ENCODE peak calls at places on chromosomes 3 and 15, in nine cellular contexts. R is uterus, L is mammary epithelial cell, Y is left ventricle myocardium inferior, P is psoas muscle, J is thoracic aorta, W is heart left ventricle, E is PC-3, M is endodermal cell. F is an unnamed sample.

GRCh38 chr3:37824954-37825328 is 36.7 kb upstream of the CTDSPL start:
- DNase-seq in R (no peak), L (peak; percentile 11), Y (no peak), P (no peak), J (no peak), W (no peak), E (peak; percentile 27), M (no peak), F (no peak)

GRCh38 chr3:27914199-27914598 is 192.1 kb upstream of the EOMES start:
- DNase-seq in R (no peak), L (peak; percentile 6), Y (no peak), P (no peak), J (no peak), W (no peak), E (peak; percentile 32), M (peak; percentile 60), F (no peak)

GRCh38 chr3:179324270-179324754 is 1.5 kb downstream of the ZNF639 start:
- DNase-seq in R (no peak), L (peak; percentile 42), Y (no peak), P (no peak), J (no peak), W (no peak), E (peak; percentile 42), M (no peak), F (no peak)

GRCh38 chr3:191238321-191238817 is 39.3 kb downstream of the OSTN start:
- DNase-seq in R (no peak), L (no peak), Y (no peak), P (no peak), J (no peak), W (no peak), E (peak; percentile 92), M (no peak), F (peak; percentile 6)

GRCh38 chr15:51342249-51342999 is 969 bp downstream of the GLDN start:
- DNase-seq in R (no peak), L (no peak), Y (no peak), P (peak; percentile 53), J (no peak), W (no peak), E (no peak), M (no peak), F (no peak)

GRCh38 chr3:151579571-151580270 is 118.9 kb upstream of the IGSF10 start:
- DNase-seq in R (peak; percentile 26), L (no peak), Y (peak; percentile 15), P (no peak), J (no peak), W (no peak), E (no peak), M (no peak), F (no peak)

GRCh38 chr3:18295171-18295920 is 129.8 kb downstream of the SATB1 start:
- DNase-seq in R (no peak), L (peak; percentile 82), Y (peak; percentile 15), P (no peak), J (no peak), W (peak; percentile 55), E (peak; percentile 97), M (peak; percentile 96), F (peak; percentile 82)

GRCh38 chr15:89196994-89197393 is 24.4 kb downstream of the RLBP1 start:
- DNase-seq in R (no peak), L (peak; percentile 8), Y (no peak), P (no peak), J (no peak), W (no peak), E (peak; percentile 44), M (no peak), F (no peak)

GRCh38 chr15:26967719-26968269 is 3.2 kb upstream of the GABRG3 start:
- DNase-seq in R (no peak), L (no peak), Y (no peak), P (no peak), J (no peak), W (no peak), E (no peak), M (peak; percentile 90), F (no peak)

GRCh38 chr3:126485131-126485530 is 9.4 kb upstream of the ZXDC start:
- DNase-seq in R (no peak), L (no peak), Y (no peak), P (peak; percentile 6), J (no peak), W (no peak), E (no peak), M (no peak), F (no peak)

GRCh38 chr15:60989696-60990095 is 239.4 kb downstream of the RORA start:
- DNase-seq in R (no peak), L (no peak), Y (no peak), P (no peak), J (no peak), W (no peak), E (no peak), M (no peak), F (no peak)

GRCh38 chr15:69293741-69294615 is 4.7 kb upstream of the PAQR5 start:
- DNase-seq in R (no peak), L (no peak), Y (no peak), P (no peak), J (no peak), W (no peak), E (no peak), M (no peak), F (peak; percentile 18)

GRCh38 chr15:63434567-63435219 is 53.0 kb upstream of the CA12 start:
- DNase-seq in R (no peak), L (no peak), Y (no peak), P (no peak), J (no peak), W (no peak), E (no peak), M (peak; percentile 67), F (no peak)

GRCh38 chr3:156761713-156762575 is 64.2 kb upstream of the LEKR1 start:
- DNase-seq in R (no peak), L (no peak), Y (no peak), P (no peak), J (no peak), W (no peak), E (peak; percentile 10), M (no peak), F (no peak)

GRCh38 chr3:52359116-52359855 is 43.2 kb downstream of the DNAH1 start:
- DNase-seq in R (no peak), L (no peak), Y (no peak), P (peak; percentile 50), J (no peak), W (no peak), E (no peak), M (no peak), F (no peak)

DNA sequence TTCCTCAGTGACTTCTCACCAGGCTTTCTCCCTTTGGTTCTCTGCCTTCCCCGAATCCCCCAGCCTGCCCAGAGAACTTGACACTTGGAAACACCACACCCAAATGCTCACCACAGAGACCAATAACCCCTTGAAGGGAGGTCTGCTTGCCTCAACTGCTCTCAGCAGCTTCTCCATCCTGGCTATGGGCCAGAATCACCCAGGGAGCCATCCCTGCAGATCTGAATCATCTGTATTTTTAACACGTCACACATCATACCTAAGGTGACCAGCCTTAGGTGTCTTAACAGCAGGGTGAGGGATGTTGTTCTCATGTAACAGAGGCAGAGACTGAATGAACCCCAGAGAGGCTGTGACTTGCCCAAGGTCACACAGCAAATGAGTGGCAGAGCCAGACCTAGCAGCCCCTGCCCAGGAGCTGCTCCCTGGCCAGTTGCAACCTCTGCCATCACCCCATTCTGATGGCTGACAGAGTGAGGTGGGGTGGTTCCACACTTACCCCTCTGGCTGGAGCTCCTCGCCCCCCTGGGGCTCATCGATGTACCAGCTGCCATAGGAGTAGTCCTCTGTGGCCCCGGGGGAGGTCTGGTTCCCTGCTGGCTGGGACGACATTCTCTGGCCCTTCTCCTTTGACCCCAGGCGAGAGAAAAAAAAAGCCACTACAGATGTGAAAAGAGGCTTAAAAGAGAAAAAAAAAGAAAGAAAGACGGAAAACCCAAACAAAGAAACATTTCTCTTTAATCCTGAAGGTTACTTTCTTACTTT is 749 bp downstream of the STRA6 start:
- DNase-seq in R (no peak), L (peak; percentile 87), Y (no peak), P (no peak), J (no peak), W (no peak), E (peak; percentile 53), M (no peak), F (no peak)
- H3K4me1 ChIP-seq in R (no peaks in the 10 kb centered on the region), L (peaks cover 44% of the 10 kb centered on the region), Y (peaks cover 30% of the 10 kb centered on the region), P (peaks cover 2% of the 10 kb centered on the region), J (peaks cover 64% of the 10 kb centered on the region), W (peaks cover 6% of the 10 kb centered on the region), E (peaks cover 52% of the 10 kb centered on the region), M (peaks cover 25% of the 10 kb centered on the region), F (peaks cover 12% of the 10 kb centered on the region)

DNA sequence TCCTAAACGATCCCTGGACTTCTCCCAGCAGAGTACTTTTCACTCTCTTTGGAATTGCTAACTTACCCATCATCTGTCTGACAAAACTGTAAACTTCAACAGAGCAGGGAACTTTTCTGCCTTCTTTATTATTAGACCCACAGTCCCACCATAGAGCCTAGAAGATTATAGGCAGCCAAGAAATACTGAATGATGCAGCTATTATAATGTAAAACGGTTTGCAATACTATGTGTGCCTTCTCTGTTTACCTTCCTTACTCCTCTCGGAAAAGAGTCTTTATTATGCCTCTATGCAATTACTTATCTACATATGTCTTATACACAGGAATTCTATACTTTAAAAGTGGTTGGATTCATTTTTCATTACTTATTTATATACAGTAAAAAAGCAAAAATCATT is 36.0 kb downstream of the SHQ1 start:
- DNase-seq in R (no peak), L (no peak), Y (no peak), P (no peak), J (no peak), W (no peak), E (no peak), M (no peak), F (no peak)
- H3K4me3 ChIP-seq in R (no peak overlapping the region), L (no peak overlapping the region), Y (no peak overlapping the region), P (no peak overlapping the region), J (no peak overlapping the region), W (no peak overlapping the region), E (no peak overlapping the region), M (no peak overlapping the region), F (no peak overlapping the region)

GRCh38 chr15:100661161-100661560 is 58.8 kb downstream of the ASB7 start:
- DNase-seq in R (no peak), L (no peak), Y (no peak), P (no peak), J (no peak), W (no peak), E (no peak), M (no peak), F (no peak)

GRCh38 chr15:100665570-100665969 is 63.2 kb downstream of the ASB7 start:
- DNase-seq in R (peak; percentile 29), L (no peak), Y (no peak), P (no peak), J (no peak), W (no peak), E (peak; percentile 67), M (no peak), F (no peak)

GRCh38 chr15:100663550-100664335 is 61.4 kb downstream of the ASB7 start:
- DNase-seq in R (no peak), L (no peak), Y (no peak), P (no peak), J (no peak), W (no peak), E (no peak), M (no peak), F (no peak)

GRCh38 chr15:100658895-100659294 is 56.5 kb downstream of the ASB7 start:
- DNase-seq in R (no peak), L (no peak), Y (no peak), P (no peak), J (no peak), W (no peak), E (no peak), M (peak; percentile 72), F (no peak)

GRCh38 chr15:100663066-100663465 is 60.7 kb downstream of the ASB7 start:
- DNase-seq in R (peak; percentile 19), L (no peak), Y (no peak), P (no peak), J (no peak), W (no peak), E (peak; percentile 25), M (peak; percentile 87), F (no peak)
- TF ChIP-seq CTCF in R (no peak), L (peak; percentile 21), Y (peak; percentile 11), P (no peak), J (no peak), W (no peak), E (peak; percentile 39), M (peak; percentile 71), F (peak; percentile 47)

GRCh38 chr3:39137435-39137936 is 15.9 kb downstream of the CSRNP1 start:
- DNase-seq in R (no peak), L (no peak), Y (no peak), P (no peak), J (no peak), W (no peak), E (no peak), M (no peak), F (no peak)
- H3K4me1 ChIP-seq in R (no peaks in the 10 kb centered on the region), L (peaks cover 37% of the 10 kb centered on the region), Y (peaks cover 87% of the 10 kb centered on the region), P (peaks cover 23% of the 10 kb centered on the region), J (peaks cover 36% of the 10 kb centered on the region), W (peaks cover 36% of the 10 kb centered on the region), E (peaks cover 36% of the 10 kb centered on the region), M (no peaks in the 10 kb centered on the region), F (peaks cover 11% of the 10 kb centered on the region)

F was measured in Caco-2.